ENCODE peak calls at places on chromosomes 2 and 18, in ten cellular contexts. C is GM12878, J is A549, B is tibial nerve, P is IMR-90, W is esophagus squamous epithelium, V is sigmoid colon, M is endothelial cell of umbilical vein, L is gastrocnemius medialis, H is heart left ventricle. O is an unnamed sample.

GRCh38 chr2:147345246-147345645 is 499.6 kb upstream of the ACVR2A start:
- DNase-seq in C (no peak), J (no peak), B (no peak), P (no peak), W (no peak), V (no peak), M (no peak), L (no peak), H (no peak), O (no peak)

GRCh38 chr2:190827720-190828119 is 52.9 kb upstream of the GLS start:
- DNase-seq in C (no peak), J (no peak), B (no peak), P (no peak), W (no peak), V (no peak), M (no peak), L (no peak), H (no peak), O (no peak)

GRCh38 chr2:20365249-20365817 is 14.7 kb upstream of the PUM2 start:
- DNase-seq in C (peak), J (peak), B (no peak), P (peak), W (no peak), V (no peak), M (no peak), L (no peak), H (no peak), O (no peak)

GRCh38 chr2:215059724-215060123 is 78.7 kb downstream of the ABCA12 start:
- DNase-seq in C (no peak), J (no peak), B (no peak), P (peak), W (no peak), V (no peak), M (no peak), L (no peak), H (no peak), O (no peak)

GRCh38 chr2:212289301-212289700 is 249.3 kb downstream of the ERBB4 start:
- DNase-seq in C (no peak), J (no peak), B (no peak), P (no peak), W (no peak), V (no peak), M (no peak), L (no peak), H (no peak), O (no peak)

GRCh38 chr18:79889569-79889968 is 61.9 kb downstream of the SLC66A2 start:
- DNase-seq in C (no peak), J (no peak), B (no peak), P (no peak), W (no peak), V (no peak), M (no peak), L (no peak), H (no peak), O (no peak)

GRCh38 chr18:9688036-9688741 is 19.9 kb upstream of the RAB31 start:
- DNase-seq in C (no peak), J (no peak), B (no peak), P (peak), W (no peak), V (no peak), M (no peak), L (no peak), H (no peak), O (no peak)

GRCh38 chr2:45930396-45930792 is 278.9 kb downstream of the PRKCE start:
- DNase-seq in C (no peak), J (no peak), B (no peak), P (peak), W (no peak), V (no peak), M (no peak), L (peak), H (no peak), O (no peak)

GRCh38 chr2:208552943-208553342 is 146.4 kb downstream of the PTH2R start:
- DNase-seq in C (no peak), J (no peak), B (no peak), P (no peak), W (no peak), V (no peak), M (no peak), L (no peak), H (no peak), O (no peak)

GRCh38 chr2:31097962-31098361 is 40.3 kb downstream of the GALNT14 start:
- DNase-seq in C (no peak), J (no peak), B (no peak), P (no peak), W (no peak), V (no peak), M (no peak), L (no peak), H (no peak), O (no peak)

GRCh38 chr2:222982010-222982908 is 69.7 kb upstream of the KCNE4 start:
- DNase-seq in C (no peak), J (no peak), B (peak), P (peak), W (no peak), V (peak), M (peak), L (peak), H (peak), O (peak)

GRCh38 chr18:70720607-70721006 is 431.8 kb downstream of the SOCS6 start:
- DNase-seq in C (no peak), J (no peak), B (no peak), P (no peak), W (no peak), V (no peak), M (no peak), L (no peak), H (no peak), O (no peak)

GRCh38 chr2:49044680-49045079 is 109.6 kb downstream of the FSHR start:
- DNase-seq in C (no peak), J (no peak), B (no peak), P (no peak), W (no peak), V (no peak), M (no peak), L (no peak), H (no peak), O (no peak)

GRCh38 chr2:98561902-98562695 is 46.2 kb downstream of the COA5 start:
- DNase-seq in C (no peak), J (no peak), B (no peak), P (no peak), W (no peak), V (peak), M (no peak), L (no peak), H (peak), O (no peak)

GRCh38 chr2:222671259-222672067 is at the start of gene MOGAT1:
- DNase-seq in C (no peak), J (peak), B (no peak), P (no peak), W (no peak), V (no peak), M (no peak), L (no peak), H (peak), O (no peak)

GRCh38 chr2:19073522-19073921 is 284.9 kb downstream of the OSR1 start:
- DNase-seq in C (no peak), J (peak), B (no peak), P (peak), W (no peak), V (no peak), M (no peak), L (peak), H (no peak), O (no peak)

GRCh38 chr2:162475661-162476060 is 131.7 kb downstream of the GCA start:
- DNase-seq in C (no peak), J (no peak), B (no peak), P (no peak), W (no peak), V (no peak), M (no peak), L (no peak), H (no peak), O (no peak)

GRCh38 chr2:224847961-224848850 is 132.0 kb upstream of the CCDC195 start:
- DNase-seq in C (no peak), J (peak), B (no peak), P (peak), W (no peak), V (no peak), M (peak), L (no peak), H (peak), O (peak)

GRCh38 chr2:183477296-183477695 is 353.1 kb downstream of the NUP35 start:
- DNase-seq in C (no peak), J (no peak), B (no peak), P (no peak), W (no peak), V (no peak), M (no peak), L (no peak), H (no peak), O (no peak)

GRCh38 chr2:183474912-183475695 is 350.9 kb downstream of the NUP35 start:
- DNase-seq in C (no peak), J (no peak), B (no peak), P (no peak), W (no peak), V (no peak), M (no peak), L (no peak), H (no peak), O (no peak)
- TF ChIP-seq POLR2A in C (no peak), J (no peak), B (no peak), P (no peak), W (no peak), V (no peak), M (no peak), L (no peak), H (no peak), O (no peak)

GRCh38 chr2:56047136-56047535 is 123.6 kb upstream of the EFEMP1 start:
- DNase-seq in C (no peak), J (no peak), B (no peak), P (no peak), W (no peak), V (no peak), M (no peak), L (no peak), H (no peak), O (no peak)
- TF ChIP-seq POLR2A in C (no peak), J (no peak), B (no peak), P (no peak), W (no peak), V (no peak), M (no peak), L (no peak), H (no peak), O (no peak)

GRCh38 chr18:32091724-32092421 is at the start of gene RNF138:
- DNase-seq in C (peak), J (peak), B (peak), P (peak), W (peak), V (peak), M (peak), L (peak), H (peak), O (peak)
- TF ChIP-seq POLR2A in C (peak), J (peak), B (no peak), P (peak), W (peak), V (peak), M (peak), L (peak), H (peak), O (peak)

GRCh38 chr2:217987391-217987790 is 15.4 kb downstream of the TNS1 start:
- DNase-seq in C (no peak), J (no peak), B (no peak), P (no peak), W (no peak), V (peak), M (no peak), L (no peak), H (no peak), O (peak)
- TF ChIP-seq POLR2A in C (no peak), J (no peak), B (no peak), P (no peak), W (no peak), V (no peak), M (no peak), L (no peak), H (no peak), O (no peak)

DNA sequence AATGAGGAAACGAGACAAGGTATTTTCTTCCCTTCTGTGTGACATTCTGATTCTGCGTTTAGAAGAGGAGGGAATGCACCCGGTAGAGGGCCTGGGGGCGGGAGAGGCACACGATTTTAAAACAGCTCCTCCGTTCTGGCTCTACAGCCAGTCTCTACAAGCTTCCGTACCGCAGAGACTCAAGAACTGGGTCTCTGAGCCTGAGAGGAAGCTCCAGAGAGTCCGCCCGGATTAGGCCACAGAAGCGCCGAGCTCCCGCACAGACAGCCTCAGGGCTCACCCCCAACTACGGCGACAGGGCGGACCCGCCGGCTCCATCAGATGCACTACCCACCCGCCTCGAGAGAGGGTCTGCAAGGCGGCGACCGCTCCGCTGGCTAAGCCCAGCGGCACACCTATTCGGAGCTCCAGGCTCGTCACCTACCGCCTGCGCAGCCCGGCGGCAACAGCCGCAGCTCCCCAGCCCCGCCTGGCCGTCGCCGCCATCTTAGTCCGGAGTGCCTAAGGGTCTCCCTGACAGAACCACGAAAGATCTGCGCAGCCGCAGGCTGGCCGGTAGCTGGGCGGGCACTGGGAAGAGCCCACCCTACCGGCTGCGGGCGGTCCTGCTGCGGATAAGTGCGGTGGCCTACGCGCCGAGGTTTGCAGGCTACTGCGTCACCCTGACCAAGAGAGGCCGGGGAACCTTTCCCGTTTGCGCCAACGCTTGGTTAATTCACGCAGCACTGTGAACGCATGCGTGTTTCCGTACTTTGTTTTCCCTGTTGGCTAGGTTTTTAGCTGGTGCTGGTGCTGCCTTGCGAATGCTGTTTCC is at the start of gene NFU1:
- DNase-seq in C (peak), J (peak), B (peak), P (peak), W (peak), V (peak), M (peak), L (peak), H (peak), O (peak)
- TF ChIP-seq POLR2A in C (peak), J (peak), B (peak), P (peak), W (peak), V (peak), M (peak), L (peak), H (peak), O (peak)

GRCh38 chr2:112762276-112762675 is 2.1 kb downstream of the CKAP2L start:
- DNase-seq in C (no peak), J (no peak), B (no peak), P (no peak), W (no peak), V (no peak), M (no peak), L (no peak), H (no peak), O (no peak)

GRCh38 chr2:112768432-112768831 is 4.0 kb upstream of the CKAP2L start:
- DNase-seq in C (no peak), J (no peak), B (no peak), P (peak), W (no peak), V (no peak), M (no peak), L (no peak), H (no peak), O (no peak)

GRCh38 chr2:112767693-112768380 is 3.4 kb upstream of the CKAP2L start:
- DNase-seq in C (no peak), J (no peak), B (no peak), P (no peak), W (no peak), V (no peak), M (peak), L (no peak), H (no peak), O (no peak)

GRCh38 chr2:112765251-112765650 is 842 bp upstream of the CKAP2L start:
- DNase-seq in C (no peak), J (no peak), B (no peak), P (no peak), W (no peak), V (no peak), M (no peak), L (no peak), H (no peak), O (no peak)

GRCh38 chr2:112764071-112765044 is at the start of gene CKAP2L:
- DNase-seq in C (peak), J (peak), B (peak), P (peak), W (peak), V (peak), M (peak), L (peak), H (peak), O (peak)
- TF ChIP-seq POLR2A in C (peak), J (no peak), B (no peak), P (peak), W (peak), V (no peak), M (peak), L (no peak), H (no peak), O (no peak)